ENCODE peak calls at places on chromosomes 1 and 21, in ten cellular contexts. D is gastrocnemius medialis, E is GM12892, O is breast epithelium, I is stomach, H is IMR-90, T is body of pancreas, N is right lobe of liver, U is heart left ventricle, S is Peyer's patch. B is an unnamed sample.

GRCh38 chr1:27542463-27543273 is 52.7 kb upstream of the WASF2 start:
- DNase-seq in S (peak), H (peak), N (peak), O (no peak), E (no peak), T (peak), D (peak), I (peak), U (peak), B (peak)

GRCh38 chr1:61797045-61797755 is 54.9 kb downstream of the PATJ start:
- DNase-seq in D (no peak), S (no peak), H (peak), T (no peak), U (no peak), I (no peak), E (no peak), N (no peak), O (no peak), B (peak)

GRCh38 chr1:21886486-21887215 is 50.5 kb downstream of the HSPG2 start:
- DNase-seq in E (no peak), H (no peak), T (peak), U (no peak), S (no peak), O (no peak), D (no peak), N (no peak), I (peak), B (no peak)

GRCh38 chr1:119766374-119766794 is 2.3 kb downstream of the HMGCS2 start:
- DNase-seq in S (no peak), H (no peak), U (no peak), I (peak), O (no peak), E (no peak), N (peak), T (peak), D (no peak), B (no peak)

GRCh38 chr1:69911301-69911801 is 294.0 kb downstream of the LRRC40 start:
- DNase-seq in S (no peak), N (no peak), I (no peak), U (no peak), D (no peak), T (no peak), O (no peak), E (no peak), H (peak), B (peak)

GRCh38 chr1:217364220-217364619 is 266.7 kb downstream of the GPATCH2 start:
- DNase-seq in I (no peak), H (no peak), N (no peak), D (no peak), T (no peak), E (no peak), O (no peak), S (no peak), U (no peak), B (no peak)

GRCh38 chr1:155175927-155176371 is 2.3 kb downstream of the TRIM46 start:
- DNase-seq in U (no peak), N (no peak), I (peak), E (no peak), T (peak), D (no peak), H (no peak), S (peak), O (peak), B (no peak)

GRCh38 chr21:45921917-45922316 is 59.7 kb upstream of the COL6A1 start:
- DNase-seq in N (no peak), H (no peak), E (no peak), T (no peak), O (no peak), D (no peak), I (no peak), S (no peak), U (no peak), B (no peak)

GRCh38 chr1:178371999-178372398 is 124.8 kb downstream of the CLEC20A start:
- DNase-seq in U (no peak), N (no peak), T (no peak), D (no peak), I (no peak), O (no peak), H (no peak), S (no peak), E (no peak), B (no peak)

GRCh38 chr1:184340984-184341383 is 45.8 kb upstream of the C1orf21 start:
- DNase-seq in O (no peak), I (no peak), T (no peak), D (no peak), H (no peak), U (no peak), N (no peak), S (no peak), E (no peak), B (no peak)

GRCh38 chr1:169595764-169596711 is 9.8 kb upstream of the F5 start:
- DNase-seq in N (no peak), I (no peak), S (no peak), E (no peak), D (no peak), U (no peak), O (no peak), T (no peak), H (peak), B (no peak)

GRCh38 chr1:14930224-14930965 is 223.2 kb upstream of the TMEM51 start:
- DNase-seq in E (no peak), D (no peak), O (no peak), N (no peak), S (no peak), T (no peak), U (no peak), I (no peak), H (no peak), B (no peak)

GRCh38 chr1:176033879-176034278 is 173.2 kb downstream of the COP1 start:
- DNase-seq in S (no peak), D (no peak), E (no peak), N (no peak), T (no peak), O (no peak), H (peak), I (no peak), U (no peak), B (no peak)

GRCh38 chr1:79322511-79323027 is 316.0 kb upstream of the ADGRL4 start:
- DNase-seq in H (peak), S (no peak), D (no peak), O (no peak), E (no peak), T (no peak), N (no peak), U (no peak), I (no peak), B (no peak)

GRCh38 chr1:11339346-11340247 is 66.6 kb downstream of the UBIAD1 start:
- DNase-seq in E (no peak), D (peak), H (no peak), U (no peak), S (peak), T (peak), O (no peak), N (no peak), I (no peak), B (no peak)

GRCh38 chr1:230836347-230836746 is 32.0 kb downstream of the C1orf198 start:
- DNase-seq in E (no peak), N (no peak), D (no peak), U (no peak), O (no peak), I (no peak), T (no peak), H (no peak), S (no peak), B (no peak)

GRCh38 chr1:192579319-192579738 is 3.8 kb downstream of the RGS1 start:
- DNase-seq in I (no peak), T (no peak), E (no peak), D (no peak), N (no peak), U (no peak), S (no peak), H (peak), O (no peak), B (no peak)
- TF ChIP-seq POLR2A in I (no peak), T (no peak), E (peak), D (no peak), N (no peak), U (no peak), S (no peak), H (no peak), O (no peak), B (no peak)

GRCh38 chr1:51519048-51519856 is at the start of gene EPS15:
- DNase-seq in H (peak), D (peak), I (peak), N (peak), U (peak), T (peak), E (peak), O (peak), S (peak), B (peak)
- TF ChIP-seq POLR2A in H (no peak), D (peak), I (no peak), N (peak), U (no peak), T (peak), E (peak), O (no peak), S (no peak), B (peak)

GRCh38 chr1:151401125-151401788 is 1.9 kb downstream of the PSMB4 start:
- DNase-seq in H (peak), O (no peak), N (no peak), U (no peak), D (no peak), S (no peak), E (no peak), I (no peak), T (no peak), B (no peak)
- TF ChIP-seq POLR2A in H (no peak), O (no peak), N (no peak), U (no peak), D (no peak), S (no peak), E (peak), I (no peak), T (no peak), B (no peak)

GRCh38 chr1:40090652-40091355 is 6.2 kb downstream of the PPT1 start:
- DNase-seq in I (no peak), E (no peak), T (no peak), O (no peak), N (no peak), D (no peak), H (peak), U (no peak), S (no peak), B (no peak)
- TF ChIP-seq POLR2A in I (no peak), E (no peak), T (no peak), O (no peak), N (no peak), D (no peak), H (no peak), U (no peak), S (no peak), B (no peak)

DNA sequence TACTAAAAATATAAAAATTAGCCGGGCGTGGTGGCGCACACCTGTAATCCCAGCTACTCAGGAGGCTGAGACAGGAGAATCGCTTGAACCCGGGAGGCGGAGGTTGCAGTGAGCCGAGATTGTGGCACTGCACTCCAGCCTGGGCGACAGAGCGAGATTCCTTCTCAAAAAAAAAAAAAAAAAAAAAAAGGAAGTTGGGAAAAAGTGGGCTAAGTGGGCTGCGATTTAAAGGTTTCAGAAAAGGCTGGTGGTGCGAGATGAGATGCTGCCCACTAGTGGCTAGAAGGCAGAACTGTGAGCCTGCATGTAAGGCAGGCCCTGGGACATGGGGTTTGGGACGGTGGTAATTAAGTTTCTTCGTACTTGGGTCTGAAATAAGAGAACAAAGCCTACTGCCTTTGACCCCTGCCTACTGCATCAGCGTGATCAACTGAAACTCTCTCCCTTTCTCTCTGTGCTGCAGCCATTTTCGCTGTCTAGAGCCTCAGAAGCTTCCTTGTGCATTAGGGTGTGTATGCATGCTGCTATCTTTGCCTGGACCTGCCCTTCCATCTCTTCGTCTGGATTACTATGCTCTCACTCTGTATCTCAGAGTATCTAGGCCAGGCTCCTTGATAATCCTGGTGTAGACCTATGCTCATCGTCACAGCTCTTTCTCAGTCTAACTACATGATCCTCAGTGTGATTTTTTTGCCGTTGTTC is 12.4 kb downstream of the FMOD start:
- DNase-seq in D (no peak), N (peak), O (no peak), I (peak), T (peak), H (peak), U (peak), S (peak), E (peak), B (peak)
- TF ChIP-seq POLR2A in D (no peak), N (no peak), O (no peak), I (no peak), T (no peak), H (no peak), U (no peak), S (no peak), E (no peak), B (no peak)

GRCh38 chr1:53352576-53352975 is 24.7 kb upstream of the LRP8 start:
- DNase-seq in N (no peak), D (no peak), O (no peak), I (no peak), U (no peak), T (no peak), E (no peak), S (no peak), H (no peak), B (no peak)
- TF ChIP-seq POLR2A in N (no peak), D (no peak), O (no peak), I (no peak), U (no peak), T (no peak), E (no peak), S (no peak), H (no peak), B (no peak)

GRCh38 chr1:93683234-93683633 is 1.6 kb upstream of the BCAR3 start:
- DNase-seq in I (no peak), O (no peak), U (no peak), D (no peak), N (no peak), T (no peak), S (no peak), E (no peak), H (no peak), B (no peak)

GRCh38 chr1:93680121-93681094 is 1.2 kb downstream of the BCAR3 start:
- DNase-seq in H (peak), D (peak), T (peak), N (peak), E (peak), U (peak), I (peak), S (peak), O (peak), B (peak)

GRCh38 chr1:93679546-93679945 is 2.1 kb downstream of the BCAR3 start:
- DNase-seq in U (no peak), T (no peak), H (peak), E (no peak), I (no peak), O (no peak), S (no peak), D (no peak), N (no peak), B (no peak)

GRCh38 chr1:93681095-93681548 is 515 bp downstream of the BCAR3 start:
- DNase-seq in N (peak), O (no peak), H (peak), I (no peak), T (no peak), D (no peak), U (no peak), S (no peak), E (no peak), B (no peak)

DNA sequence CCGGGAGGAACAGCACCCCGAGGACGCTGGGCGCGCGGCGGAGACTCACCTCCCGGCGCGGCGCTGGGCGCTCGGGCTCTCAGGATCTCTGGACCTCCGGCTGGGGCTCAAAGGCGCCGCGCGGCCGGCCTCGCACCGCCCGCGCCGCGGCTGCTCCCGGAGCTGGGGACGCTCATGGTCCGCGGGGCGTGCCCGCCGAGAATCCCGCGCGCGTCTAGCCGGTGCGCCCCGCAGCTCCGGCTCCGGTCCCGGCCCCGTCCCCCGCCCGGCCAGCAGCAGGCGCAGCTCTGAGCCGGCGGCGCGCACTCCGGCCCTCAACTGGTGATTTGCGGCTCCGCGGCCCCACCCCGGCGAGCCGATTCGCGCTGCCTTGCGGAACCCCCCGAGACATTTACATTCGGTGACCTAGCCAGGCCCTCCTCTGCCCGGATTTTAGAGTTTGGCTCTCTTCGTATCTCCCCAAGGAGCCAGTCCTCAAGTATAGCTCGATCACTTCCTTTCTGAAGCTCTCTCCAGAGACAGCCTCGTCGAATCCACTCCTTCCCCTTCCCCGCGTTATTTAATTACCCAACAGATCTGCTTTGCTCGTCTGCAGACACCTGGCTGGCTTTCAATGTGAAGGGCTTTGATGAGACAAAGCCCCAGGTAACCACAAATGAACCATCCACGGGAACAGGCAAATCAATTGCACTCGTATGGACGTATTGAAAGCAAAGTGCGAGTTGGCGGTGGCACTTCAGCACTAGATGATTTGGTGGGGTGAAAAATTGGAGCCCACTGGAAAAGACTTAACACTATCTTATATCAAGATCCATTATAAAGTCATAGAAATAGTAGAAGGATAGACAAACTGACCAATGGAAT is at the start of gene BCAR3:
- DNase-seq in N (peak), D (peak), H (peak), O (peak), U (peak), E (peak), S (peak), I (peak), T (peak), B (no peak)
- TF ChIP-seq POLR2A in N (peak), D (peak), H (peak), O (no peak), U (peak), E (peak), S (no peak), I (no peak), T (peak), B (peak)

DNA sequence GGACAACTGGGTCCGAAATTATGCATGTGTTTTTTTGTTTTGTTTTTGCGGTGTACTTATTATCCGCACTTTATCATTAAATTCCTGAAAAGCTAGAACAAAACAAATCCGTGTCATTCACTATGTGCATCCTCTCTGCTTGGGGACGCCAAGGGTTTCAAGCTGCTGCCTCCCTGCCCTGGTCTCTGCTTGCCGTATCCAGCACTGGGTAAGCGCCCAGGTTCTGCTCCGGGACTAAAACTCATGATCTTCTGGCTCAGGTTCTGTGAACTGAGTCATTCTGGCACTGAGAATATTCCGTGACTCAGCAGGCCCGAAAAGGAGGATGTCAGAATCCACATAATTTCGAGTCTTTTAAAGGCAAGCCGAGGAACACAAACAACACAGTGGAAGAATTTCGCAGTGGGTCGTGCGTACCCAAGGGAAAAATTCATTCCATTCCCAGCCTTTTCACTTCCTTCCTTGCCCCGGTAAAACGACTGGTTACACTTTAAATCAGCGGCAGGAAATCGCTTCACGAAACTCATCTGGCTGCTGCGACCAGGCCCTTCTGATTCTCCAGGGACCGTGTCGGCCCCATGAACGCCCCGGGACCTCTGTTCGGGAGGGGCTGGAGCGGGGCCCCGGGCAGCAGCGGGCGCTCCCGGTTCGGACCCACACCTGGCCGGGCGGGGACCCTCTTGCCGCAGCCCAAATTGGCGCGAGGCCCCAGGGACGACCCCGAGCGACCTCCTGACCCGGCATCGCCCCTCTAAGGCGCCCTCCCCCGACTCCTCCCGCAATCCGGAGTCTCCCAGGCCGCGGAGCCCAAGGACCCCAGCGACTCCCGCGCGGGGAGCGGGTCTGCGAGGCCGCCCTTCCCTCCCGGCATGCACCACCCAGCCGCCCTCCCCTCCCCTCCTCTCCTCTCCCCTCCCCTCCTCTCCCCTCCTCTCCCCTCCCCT is 746 bp upstream of the LAMC1 start:
- DNase-seq in H (peak), U (peak), S (peak), N (peak), T (peak), I (peak), D (peak), O (peak), E (peak), B (peak)
- TF ChIP-seq POLR2A in H (peak), U (peak), S (no peak), N (peak), T (peak), I (no peak), D (peak), O (peak), E (no peak), B (peak)

DNA sequence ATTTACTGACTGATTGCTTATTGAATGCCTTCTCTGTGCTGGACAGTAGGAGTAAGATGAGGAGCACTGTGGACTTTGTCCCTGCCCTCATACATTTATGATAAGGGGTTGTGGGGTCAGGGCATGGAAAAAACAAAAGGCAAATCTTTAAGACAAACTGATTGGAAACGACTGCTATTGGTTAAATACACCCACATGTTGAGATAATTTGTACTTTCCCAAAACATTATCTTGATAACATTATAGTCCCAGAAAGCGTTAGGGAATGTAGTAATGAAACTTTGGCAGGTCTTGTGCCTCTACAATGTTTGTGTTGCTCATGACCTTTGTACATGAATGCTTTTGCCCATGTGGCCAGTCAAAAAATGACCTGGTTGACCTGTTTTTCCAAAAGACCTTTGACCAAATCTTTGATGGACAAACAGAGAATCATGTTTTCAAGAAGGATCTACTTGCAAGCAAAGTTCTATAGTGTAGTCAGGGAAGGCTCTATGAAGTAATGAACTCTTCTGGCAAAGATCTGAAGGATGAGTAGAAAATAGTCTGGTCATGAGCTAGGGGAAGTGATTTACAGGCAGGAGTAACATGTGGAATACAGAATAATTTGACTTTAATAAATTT is 50.9 kb downstream of the LEPR start:
- DNase-seq in I (no peak), E (no peak), T (no peak), N (no peak), H (no peak), D (no peak), U (no peak), O (no peak), S (no peak), B (no peak)
- TF ChIP-seq POLR2A in I (no peak), E (no peak), T (no peak), N (no peak), H (no peak), D (no peak), U (no peak), O (no peak), S (no peak), B (no peak)

B was measured in H54.